ENCODE peak calls at places on chromosomes 6 and 20, in six cellular contexts. U is A549, G is K562, T is GM12878, I is HepG2, A is endothelial cell of umbilical vein. W is an unnamed sample.

GRCh38 chr6:115271434-115271833 is 789.3 kb downstream of the FRK start:
- DNase-seq in U (no peak), G (no peak), T (no peak), I (no peak), A (no peak), W (no peak)

GRCh38 chr6:112576421-112576820 is 229.3 kb downstream of the RFPL4B start:
- DNase-seq in U (no peak), G (no peak), T (no peak), I (no peak), A (no peak), W (no peak)

GRCh38 chr6:44675449-44675848 is 287.9 kb downstream of the CDC5L start:
- DNase-seq in U (no peak), G (no peak), T (no peak), I (no peak), A (no peak), W (no peak)

GRCh38 chr6:44339301-44339700 is 3.1 kb upstream of the SPATS1 start:
- DNase-seq in U (no peak), G (no peak), T (no peak), I (no peak), A (peak; percentile 17), W (no peak)

GRCh38 chr20:32535316-32535952 is 49.7 kb downstream of the NOL4L start:
- DNase-seq in U (no peak), G (no peak), T (no peak), I (no peak), A (no peak), W (no peak)

GRCh38 chr20:62386383-62387218 is at the start of gene RPS21:
- DNase-seq in U (no peak), G (peak; percentile 96), T (peak; percentile 54), I (peak; percentile 92), A (peak; percentile 92), W (peak; percentile 96)

GRCh38 chr20:43736588-43737091 is 9.8 kb upstream of the GTSF1L start:
- DNase-seq in U (no peak), G (peak; percentile 34), T (peak; percentile 79), I (no peak), A (no peak), W (peak; percentile 49)

GRCh38 chr6:108983151-108983550 is 111.5 kb downstream of the SESN1 start:
- DNase-seq in U (no peak), G (no peak), T (no peak), I (no peak), A (no peak), W (peak; percentile 18)

GRCh38 chr20:2305946-2306345 is 10.1 kb downstream of the TGM3 start:
- DNase-seq in U (no peak), G (no peak), T (no peak), I (peak; percentile 44), A (no peak), W (no peak)

GRCh38 chr6:140684776-140685550 is 1310.5 kb upstream of the CITED2 start:
- DNase-seq in U (no peak), G (no peak), T (no peak), I (no peak), A (peak; percentile 61), W (no peak)

GRCh38 chr20:2745060-2745910 is 52.7 kb downstream of the EBF4 start:
- DNase-seq in U (no peak), G (no peak), T (no peak), I (no peak), A (no peak), W (no peak)

GRCh38 chr6:22445946-22446345 is 123.4 kb upstream of the HDGFL1 start:
- DNase-seq in U (no peak), G (no peak), T (no peak), I (no peak), A (peak; percentile 39), W (no peak)

GRCh38 chr6:30855429-30856069 is 28.8 kb upstream of the DDR1 start:
- DNase-seq in U (no peak), G (no peak), T (no peak), I (peak; percentile 71), A (no peak), W (no peak)

GRCh38 chr6:46042355-46042999 is 26.8 kb upstream of the CLIC5 start:
- DNase-seq in U (peak; percentile 3), G (peak; percentile 34), T (no peak), I (peak; percentile 27), A (peak; percentile 73), W (peak; percentile 59)

GRCh38 chr6:38773338-38773737 is 58.2 kb downstream of the DNAH8 start:
- DNase-seq in U (no peak), G (peak; percentile 59), T (no peak), I (peak; percentile 19), A (peak; percentile 18), W (peak; percentile 32)

GRCh38 chr6:112086744-112087135 is 542 bp downstream of the TUBE1 start:
- DNase-seq in U (peak; percentile 53), G (peak; percentile 41), T (peak; percentile 3), I (peak; percentile 52), A (peak; percentile 74), W (peak; percentile 69)

GRCh38 chr6:12570461-12571030 is 146.0 kb upstream of the PHACTR1 start:
- DNase-seq in U (no peak), G (no peak), T (no peak), I (no peak), A (peak; percentile 59), W (no peak)

GRCh38 chr6:110179406-110180227 is at the start of gene WASF1:
- DNase-seq in U (peak; percentile 62), G (peak; percentile 98), T (peak; percentile 76), I (peak; percentile 96), A (peak; percentile 99), W (peak; percentile 97)

GRCh38 chr20:56933331-56933698 is 304.2 kb downstream of the TFAP2C start:
- DNase-seq in U (no peak), G (no peak), T (no peak), I (no peak), A (no peak), W (no peak)

GRCh38 chr20:5786930-5787826 is 37.0 kb downstream of the SHLD1 start:
- DNase-seq in U (no peak), G (no peak), T (no peak), I (no peak), A (peak; percentile 76), W (no peak)

GRCh38 chr6:52157301-52157930 is 28.8 kb upstream of the IL17A start:
- DNase-seq in U (no peak), G (no peak), T (peak; percentile 48), I (no peak), A (peak; percentile 50), W (no peak)

DNA sequence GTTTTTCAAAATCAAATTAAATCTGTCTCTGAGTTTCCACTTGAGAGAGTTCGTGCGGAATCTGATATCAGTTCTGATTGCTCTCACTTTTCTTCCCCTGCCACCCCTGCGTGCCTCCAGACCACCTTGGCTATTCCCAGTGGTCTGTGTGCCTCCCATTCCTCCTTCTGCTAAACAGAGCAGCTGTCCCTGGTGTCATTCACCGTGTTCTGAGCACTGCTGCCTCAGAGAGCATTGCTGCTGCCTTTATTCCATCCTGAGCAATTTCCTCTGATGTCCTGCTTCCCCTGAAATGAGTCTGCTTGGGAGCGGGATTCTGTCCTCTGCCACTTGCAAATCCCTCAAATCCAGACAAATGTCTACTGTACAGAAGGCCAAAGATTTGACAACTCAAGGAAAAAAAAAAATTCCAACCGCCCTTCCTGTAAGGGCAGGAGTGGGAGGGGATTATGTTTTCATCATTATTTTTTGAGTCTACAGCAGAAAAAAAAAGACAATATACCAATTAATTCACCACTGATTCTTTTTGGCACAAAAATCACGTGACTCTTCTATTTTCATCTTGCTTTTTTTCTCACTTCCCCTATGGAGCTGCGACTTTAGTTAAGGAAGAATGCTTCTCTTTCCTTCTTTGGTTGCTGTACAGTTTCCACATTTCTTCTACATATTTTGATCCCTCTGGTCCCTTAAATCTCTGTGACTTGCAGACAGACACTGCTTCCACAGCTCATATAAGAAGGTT is 833.0 kb downstream of the EPHA7 start:
- DNase-seq in U (no peak), G (no peak), T (no peak), I (no peak), A (no peak), W (no peak)
- TF ChIP-seq MYC in U (no peak), G (no peak), T (no peak), I (no peak), A (no peak), W (no peak)

GRCh38 chr6:170128811-170129681 is 161.8 kb downstream of the DLL1 start:
- DNase-seq in U (no peak), G (no peak), T (no peak), I (no peak), A (no peak), W (no peak)

GRCh38 chr6:170130201-170130621 is 160.7 kb downstream of the DLL1 start:
- DNase-seq in U (no peak), G (no peak), T (no peak), I (no peak), A (no peak), W (no peak)

GRCh38 chr6:170128346-170128745 is 162.5 kb downstream of the DLL1 start:
- DNase-seq in U (no peak), G (no peak), T (no peak), I (no peak), A (no peak), W (no peak)

GRCh38 chr6:170130771-170131241 is 160.1 kb downstream of the DLL1 start:
- DNase-seq in U (no peak), G (no peak), T (no peak), I (no peak), A (no peak), W (no peak)

GRCh38 chr6:170129691-170130171 is 161.1 kb downstream of the DLL1 start:
- DNase-seq in U (no peak), G (no peak), T (no peak), I (no peak), A (no peak), W (no peak)
- TF ChIP-seq MYC in U (no peak), G (no peak), T (no peak), I (no peak), A (no peak), W (no peak)

GRCh38 chr6:3159805-3160781 is 2.7 kb upstream of the TUBB2A start:
- DNase-seq in U (no peak), G (peak; percentile 96), T (no peak), I (peak; percentile 41), A (no peak), W (peak; percentile 62)
- TF ChIP-seq MYC in U (no peak), G (peak; percentile 85), T (no peak), I (no peak), A (no peak), W (no peak)

GRCh38 chr6:118579786-118580185 is 31.7 kb downstream of the PLN start:
- DNase-seq in U (no peak), G (no peak), T (no peak), I (no peak), A (no peak), W (no peak)

GRCh38 chr6:118580585-118581419 is 32.7 kb downstream of the PLN start:
- DNase-seq in U (peak; percentile 13), G (peak; percentile 72), T (no peak), I (peak; percentile 75), A (peak; percentile 68), W (peak; percentile 83)

GRCh38 chr6:118581489-118581959 is 33.4 kb downstream of the PLN start:
- DNase-seq in U (no peak), G (peak; percentile 57), T (no peak), I (no peak), A (no peak), W (peak; percentile 86)

GRCh38 chr6:118578617-118579016 is 30.5 kb downstream of the PLN start:
- DNase-seq in U (no peak), G (no peak), T (no peak), I (no peak), A (no peak), W (no peak)

DNA sequence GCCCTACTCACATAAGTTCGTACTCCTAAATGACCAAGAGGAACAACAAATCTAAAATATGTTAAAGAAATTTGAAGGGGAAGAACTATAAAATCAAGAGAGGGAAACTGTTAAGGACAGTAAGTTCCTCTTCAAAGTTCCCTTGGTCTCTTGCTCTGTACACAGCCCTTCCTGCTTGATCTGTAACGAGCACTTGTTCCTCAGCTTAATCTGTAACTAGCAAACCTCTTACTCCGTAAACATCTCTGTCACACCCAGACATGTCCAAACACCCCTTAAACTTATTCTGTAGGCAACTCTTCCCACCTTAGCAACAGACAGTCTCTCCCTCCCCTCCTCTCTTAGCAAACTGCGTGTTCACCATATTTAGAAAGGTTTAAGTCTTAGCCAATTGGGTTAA is 29.9 kb downstream of the PLN start:
- DNase-seq in U (no peak), G (no peak), T (no peak), I (no peak), A (no peak), W (no peak)
- TF ChIP-seq MYC in U (no peak), G (no peak), T (no peak), I (no peak), A (no peak), W (no peak)